ENCODE peak calls at places on chromosomes 7 and 10, in ten cellular contexts. L, A, B, H, C, N, K, R, Z and D are unnamed samples.

GRCh38 chr10:101683226-101683625 is 11.7 kb downstream of the FBXW4 start:
- DNase-seq in L (no peak), A (peak), B (no peak), H (no peak), C (no peak), N (no peak), K (no peak), R (no peak), Z (no peak), D (no peak)

GRCh38 chr7:81402227-81402626 is 367.6 kb downstream of the HGF start:
- DNase-seq in L (no peak), A (no peak), B (peak), H (no peak), C (peak), N (no peak), K (no peak), R (no peak), Z (no peak), D (no peak)

GRCh38 chr7:30202671-30203070 is 67.9 kb downstream of the MTURN start:
- DNase-seq in L (no peak), A (no peak), B (no peak), H (no peak), C (no peak), N (no peak), K (no peak), R (no peak), Z (no peak), D (no peak)

GRCh38 chr7:50303082-50303893 is 1.2 kb upstream of the IKZF1 start:
- DNase-seq in L (no peak), A (no peak), B (no peak), H (no peak), C (no peak), N (no peak), K (no peak), R (no peak), Z (no peak), D (no peak)

GRCh38 chr10:96130326-96130758 is 245 bp downstream of the ZNF518A start:
- DNase-seq in L (peak), A (peak), B (peak), H (peak), C (peak), N (peak), K (peak), R (peak), Z (peak), D (peak)

GRCh38 chr10:37285063-37285462 is 159.7 kb downstream of the ANKRD30A start:
- DNase-seq in L (no peak), A (no peak), B (no peak), H (no peak), C (no peak), N (no peak), K (no peak), R (no peak), Z (no peak), D (no peak)

GRCh38 chr10:103609231-103610082 is 116.0 kb downstream of the NEURL1 start:
- DNase-seq in L (no peak), A (no peak), B (no peak), H (no peak), C (no peak), N (no peak), K (no peak), R (no peak), Z (no peak), D (no peak)

GRCh38 chr7:100171087-100171681 is 2.8 kb upstream of the GAL3ST4 start:
- DNase-seq in L (no peak), A (no peak), B (no peak), H (no peak), C (no peak), N (peak), K (no peak), R (peak), Z (no peak), D (no peak)

GRCh38 chr10:74177140-74177677 is 26.2 kb downstream of the ADK start:
- DNase-seq in L (peak), A (no peak), B (no peak), H (peak), C (peak), N (no peak), K (peak), R (peak), Z (no peak), D (peak)

GRCh38 chr7:12747687-12748306 is 60.4 kb downstream of the ARL4A start:
- DNase-seq in L (no peak), A (peak), B (no peak), H (no peak), C (no peak), N (no peak), K (no peak), R (no peak), Z (no peak), D (peak)

GRCh38 chr10:26374426-26374825 is 63.7 kb upstream of the APBB1IP start:
- DNase-seq in L (no peak), A (no peak), B (no peak), H (no peak), C (no peak), N (no peak), K (no peak), R (no peak), Z (no peak), D (no peak)

GRCh38 chr10:75403144-75404022 is 1.8 kb upstream of the ZNF503 start:
- DNase-seq in L (no peak), A (no peak), B (no peak), H (peak), C (no peak), N (peak), K (peak), R (no peak), Z (peak), D (peak)

GRCh38 chr10:70660722-70661121 is 11.6 kb upstream of the ADAMTS14 start:
- DNase-seq in L (no peak), A (no peak), B (no peak), H (no peak), C (no peak), N (no peak), K (no peak), R (no peak), Z (no peak), D (no peak)

GRCh38 chr10:103090911-103091310 is 102.2 kb downstream of the NT5C2 start:
- DNase-seq in L (no peak), A (no peak), B (no peak), H (no peak), C (no peak), N (no peak), K (no peak), R (no peak), Z (no peak), D (no peak)

GRCh38 chr7:19538036-19538435 is 170.8 kb downstream of the POLR1F start:
- DNase-seq in L (no peak), A (no peak), B (peak), H (no peak), C (peak), N (no peak), K (peak), R (no peak), Z (no peak), D (no peak)

GRCh38 chr7:139747662-139748372 is 30.0 kb downstream of the HIPK2 start:
- DNase-seq in L (no peak), A (no peak), B (no peak), H (no peak), C (no peak), N (no peak), K (no peak), R (no peak), Z (no peak), D (no peak)

GRCh38 chr10:77168161-77168560 is 469.4 kb downstream of the KCNMA1 start:
- DNase-seq in L (no peak), A (no peak), B (no peak), H (no peak), C (no peak), N (no peak), K (peak), R (no peak), Z (no peak), D (peak)

GRCh38 chr7:30887464-30887872 is 24.2 kb upstream of the AQP1 start:
- DNase-seq in L (no peak), A (no peak), B (no peak), H (no peak), C (no peak), N (no peak), K (no peak), R (no peak), Z (no peak), D (peak)

GRCh38 chr10:31121797-31122586 is 90.3 kb upstream of the ZNF438 start:
- DNase-seq in L (no peak), A (no peak), B (no peak), H (no peak), C (no peak), N (no peak), K (no peak), R (no peak), Z (no peak), D (no peak)

GRCh38 chr10:53786236-53786635 is 1013.7 kb upstream of the MBL2 start:
- DNase-seq in L (no peak), A (no peak), B (no peak), H (no peak), C (no peak), N (peak), K (no peak), R (no peak), Z (no peak), D (peak)

GRCh38 chr7:132430863-132431822 is 145.1 kb downstream of the PLXNA4 start:
- DNase-seq in L (peak), A (peak), B (peak), H (peak), C (peak), N (no peak), K (no peak), R (no peak), Z (no peak), D (no peak)

GRCh38 chr7:158471716-158472115 is 115.9 kb downstream of the PTPRN2 start:
- DNase-seq in L (no peak), A (no peak), B (no peak), H (no peak), C (no peak), N (no peak), K (no peak), R (no peak), Z (no peak), D (no peak)

GRCh38 chr10:5317547-5318107 is 47.1 kb upstream of the UCN3 start:
- DNase-seq in L (peak), A (no peak), B (peak), H (peak), C (peak), N (no peak), K (peak), R (no peak), Z (no peak), D (peak)

GRCh38 chr7:32858648-32859047 is 32.9 kb downstream of the KBTBD2 start:
- DNase-seq in L (no peak), A (no peak), B (no peak), H (no peak), C (no peak), N (no peak), K (no peak), R (no peak), Z (no peak), D (no peak)

GRCh38 chr7:106126170-106126938 is 14.2 kb upstream of the SYPL1 start:
- DNase-seq in L (peak), A (peak), B (peak), H (peak), C (peak), N (no peak), K (peak), R (no peak), Z (no peak), D (peak)

GRCh38 chr10:72421895-72422540 is 67.3 kb upstream of the DNAJB12 start:
- DNase-seq in L (no peak), A (no peak), B (no peak), H (no peak), C (no peak), N (no peak), K (no peak), R (no peak), Z (no peak), D (no peak)

GRCh38 chr10:129421399-129421798 is 45.6 kb upstream of the MGMT start:
- DNase-seq in L (no peak), A (no peak), B (no peak), H (no peak), C (no peak), N (no peak), K (no peak), R (no peak), Z (no peak), D (no peak)

GRCh38 chr7:138142583-138143201 is 66.4 kb downstream of the AKR1D1 start:
- DNase-seq in L (no peak), A (no peak), B (no peak), H (no peak), C (no peak), N (no peak), K (no peak), R (no peak), Z (no peak), D (no peak)

GRCh38 chr7:105664816-105665525 is 83.7 kb upstream of the EFCAB10 start:
- DNase-seq in L (no peak), A (no peak), B (peak), H (peak), C (no peak), N (no peak), K (peak), R (no peak), Z (no peak), D (no peak)

GRCh38 chr7:119065966-119066365 is 841.5 kb downstream of the ANKRD7 start:
- DNase-seq in L (no peak), A (no peak), B (no peak), H (no peak), C (no peak), N (no peak), K (no peak), R (no peak), Z (no peak), D (no peak)

GRCh38 chr10:52801951-52802350 is 29.4 kb upstream of the MBL2 start:
- DNase-seq in L (peak), A (no peak), B (peak), H (no peak), C (peak), N (no peak), K (peak), R (no peak), Z (no peak), D (peak)

GRCh38 chr7:40412323-40412722 is 277.5 kb downstream of the SUGCT start:
- DNase-seq in L (no peak), A (no peak), B (no peak), H (no peak), C (no peak), N (no peak), K (no peak), R (no peak), Z (no peak), D (no peak)

GRCh38 chr7:45197461-45197860 is 39.9 kb downstream of the RAMP3 start:
- DNase-seq in L (no peak), A (no peak), B (no peak), H (no peak), C (no peak), N (no peak), K (no peak), R (no peak), Z (no peak), D (no peak)
- TF ChIP-seq CTCF in L (no peak), A (no peak), B (no peak), H (no peak), C (no peak), N (no peak), K (no peak), R (no peak), Z (no peak), D (no peak)

DNA sequence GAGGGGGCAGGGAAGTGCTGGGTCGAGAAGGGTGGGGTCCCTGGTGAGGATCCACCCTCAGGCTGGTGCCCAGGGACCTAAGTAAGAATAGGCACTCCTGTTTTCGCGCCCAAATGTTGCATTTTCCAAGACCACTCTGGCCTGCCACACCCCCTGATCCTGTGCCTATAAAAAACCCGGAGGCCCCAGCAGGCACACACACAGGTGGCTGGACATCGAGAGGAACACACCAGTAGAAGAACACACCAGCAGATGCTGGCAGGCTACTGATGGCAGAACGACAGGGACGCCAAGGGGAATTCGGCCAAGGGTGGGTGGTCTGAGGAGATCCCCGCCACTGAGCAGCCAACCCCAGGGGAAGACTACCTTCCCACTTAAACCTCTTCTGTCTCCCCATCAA is 633.9 kb upstream of the POT1 start:
- DNase-seq in L (no peak), A (no peak), B (no peak), H (no peak), C (no peak), N (no peak), K (no peak), R (no peak), Z (no peak), D (no peak)
- TF ChIP-seq CTCF in L (no peak), A (no peak), B (no peak), H (no peak), C (no peak), N (no peak), K (no peak), R (no peak), Z (no peak), D (no peak)

GRCh38 chr7:76269895-76270294 is 32.6 kb upstream of the HSPB1 start:
- DNase-seq in L (no peak), A (no peak), B (peak), H (no peak), C (peak), N (no peak), K (no peak), R (no peak), Z (no peak), D (no peak)
- TF ChIP-seq CTCF in L (no peak), A (no peak), B (no peak), H (no peak), C (no peak), N (no peak), K (no peak), R (no peak), Z (no peak), D (no peak)

GRCh38 chr7:8724080-8724718 is 290.8 kb downstream of the NXPH1 start:
- DNase-seq in L (peak), A (no peak), B (no peak), H (peak), C (no peak), N (peak), K (no peak), R (peak), Z (no peak), D (peak)
- TF ChIP-seq CTCF in L (peak), A (peak), B (no peak), H (peak), C (peak), N (no peak), K (peak), R (peak), Z (peak), D (peak)

GRCh38 chr7:23714579-23714978 is 4.6 kb downstream of the STK31 start:
- DNase-seq in L (no peak), A (no peak), B (no peak), H (no peak), C (no peak), N (no peak), K (no peak), R (no peak), Z (no peak), D (no peak)

GRCh38 chr7:23713285-23714235 is 3.5 kb downstream of the STK31 start:
- DNase-seq in L (peak), A (peak), B (peak), H (peak), C (peak), N (no peak), K (peak), R (no peak), Z (no peak), D (peak)

GRCh38 chr7:23710000-23710399 is at the start of gene STK31:
- DNase-seq in L (no peak), A (no peak), B (no peak), H (no peak), C (no peak), N (no peak), K (no peak), R (no peak), Z (no peak), D (no peak)

GRCh38 chr7:23715099-23715498 is 5.1 kb downstream of the STK31 start:
- DNase-seq in L (no peak), A (no peak), B (no peak), H (no peak), C (no peak), N (no peak), K (no peak), R (no peak), Z (no peak), D (no peak)

GRCh38 chr7:23712368-23713284 is 2.6 kb downstream of the STK31 start:
- DNase-seq in L (peak), A (peak), B (peak), H (no peak), C (peak), N (peak), K (peak), R (peak), Z (no peak), D (peak)
- TF ChIP-seq CTCF in L (peak), A (peak), B (peak), H (peak), C (peak), N (peak), K (peak), R (peak), Z (peak), D (peak)

GRCh38 chr7:47453093-47454056 is 128.5 kb downstream of the TNS3 start:
- DNase-seq in L (peak), A (peak), B (peak), H (no peak), C (peak), N (no peak), K (peak), R (no peak), Z (peak), D (peak)

GRCh38 chr7:47455872-47456185 is 126.1 kb downstream of the TNS3 start:
- DNase-seq in L (no peak), A (peak), B (no peak), H (no peak), C (no peak), N (no peak), K (no peak), R (no peak), Z (no peak), D (peak)

GRCh38 chr7:47452715-47453092 is 129.2 kb downstream of the TNS3 start:
- DNase-seq in L (no peak), A (no peak), B (no peak), H (no peak), C (no peak), N (no peak), K (no peak), R (no peak), Z (no peak), D (no peak)

GRCh38 chr7:47454961-47455871 is 126.7 kb downstream of the TNS3 start:
- DNase-seq in L (no peak), A (no peak), B (no peak), H (no peak), C (no peak), N (no peak), K (no peak), R (no peak), Z (no peak), D (no peak)

DNA sequence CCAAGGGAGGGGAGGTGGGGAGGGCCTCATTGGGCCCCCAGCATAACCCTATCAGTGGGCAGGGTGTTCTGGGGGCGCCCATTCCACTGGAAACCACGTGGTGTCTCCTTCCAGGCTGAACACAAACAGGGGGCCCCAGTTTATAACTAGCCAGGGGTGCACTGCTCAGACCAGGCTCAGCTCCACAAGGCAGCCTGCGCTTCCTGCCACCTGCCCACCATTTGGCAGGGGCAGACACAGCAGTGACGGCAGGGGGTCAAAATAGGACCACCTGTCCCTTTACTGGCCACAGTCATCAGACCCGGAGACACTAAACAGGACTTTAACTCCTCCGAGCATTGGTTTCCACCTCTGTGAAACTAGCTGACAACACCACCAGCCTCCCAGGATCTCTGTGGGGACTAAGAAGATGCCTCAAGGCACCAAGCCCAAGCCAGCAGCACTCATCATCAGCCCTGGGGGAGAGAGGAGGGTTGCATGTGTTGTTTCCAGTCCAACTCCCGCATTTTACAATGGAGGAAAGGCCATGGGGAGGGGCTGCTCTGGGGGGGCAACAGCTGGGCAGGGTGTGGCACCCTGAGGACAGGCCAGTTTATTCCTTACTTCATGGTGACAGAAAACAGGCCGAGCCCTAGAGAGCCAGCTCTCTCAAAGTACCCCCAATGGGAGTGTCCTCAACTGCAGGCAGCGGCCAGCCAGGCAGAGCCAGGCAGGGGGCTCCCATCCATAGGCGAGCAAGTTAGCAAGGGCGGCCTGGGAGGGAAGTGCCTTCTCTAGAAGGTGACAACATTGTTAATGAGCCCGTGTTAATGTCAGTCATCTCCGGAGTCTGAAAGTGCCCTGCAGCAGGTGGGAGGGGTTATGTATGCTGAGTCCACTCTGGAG is 127.6 kb downstream of the TNS3 start:
- DNase-seq in L (no peak), A (peak), B (no peak), H (no peak), C (no peak), N (peak), K (peak), R (no peak), Z (no peak), D (no peak)
- TF ChIP-seq CTCF in L (no peak), A (no peak), B (no peak), H (no peak), C (no peak), N (no peak), K (no peak), R (no peak), Z (no peak), D (no peak)

GRCh38 chr10:7622969-7623368 is 43.8 kb downstream of the ITIH5 start:
- DNase-seq in L (no peak), A (no peak), B (peak), H (no peak), C (peak), N (peak), K (no peak), R (no peak), Z (no peak), D (no peak)
- TF ChIP-seq CTCF in L (no peak), A (no peak), B (peak), H (no peak), C (peak), N (peak), K (no peak), R (no peak), Z (peak), D (no peak)